ENCODE peak calls at places on chromosome 12, in five cellular contexts. K is mesenchymal stem cell, B is neuronal stem cell, V is H9, O is H1. P is an unnamed sample.

GRCh38 chr12:94807951-94808350 is 157.6 kb upstream of the TMCC3 start:
- DNase-seq in K (no peak), B (no peak), V (no peak), O (no peak), P (no peak)

GRCh38 chr12:92257261-92257660 is 111.6 kb upstream of the BTG1 start:
- DNase-seq in K (no peak), B (no peak), V (no peak), O (no peak), P (peak)

GRCh38 chr12:124273630-124274029 is 21.3 kb upstream of the RFLNA start:
- DNase-seq in K (peak), B (no peak), V (peak), O (peak), P (peak)

GRCh38 chr12:106369624-106370346 is 12.2 kb downstream of the POLR3B start:
- DNase-seq in K (peak), B (no peak), V (no peak), O (no peak), P (peak)

GRCh38 chr12:106386836-106387555 is 29.4 kb downstream of the POLR3B start:
- DNase-seq in K (peak), B (no peak), V (no peak), O (no peak), P (peak)

GRCh38 chr12:29148065-29148957 is 767 bp upstream of the FAR2 start:
- DNase-seq in K (peak), B (no peak), V (no peak), O (no peak), P (peak)

GRCh38 chr12:93753285-93753684 is 76.1 kb downstream of the CRADD start:
- DNase-seq in K (no peak), B (no peak), V (no peak), O (no peak), P (no peak)

GRCh38 chr12:70190252-70191010 is 52.8 kb upstream of the CNOT2 start:
- DNase-seq in K (no peak), B (no peak), V (no peak), O (no peak), P (peak)

GRCh38 chr12:125540580-125541204 is 475.5 kb downstream of the AACS start:
- DNase-seq in K (no peak), B (no peak), V (no peak), O (no peak), P (peak)

GRCh38 chr12:70178038-70178437 is 65.2 kb upstream of the CNOT2 start:
- DNase-seq in K (peak), B (no peak), V (no peak), O (no peak), P (no peak)

GRCh38 chr12:48810817-48811453 is 7.4 kb upstream of the CACNB3 start:
- DNase-seq in K (peak), B (no peak), V (no peak), O (no peak), P (no peak)

GRCh38 chr12:65911321-65911720 is 87.0 kb downstream of the HMGA2 start:
- DNase-seq in K (no peak), B (no peak), V (no peak), O (no peak), P (no peak)

GRCh38 chr12:49017764-49018281 is 753 bp downstream of the PRKAG1 start:
- DNase-seq in K (peak), B (peak), V (no peak), O (no peak), P (peak)

GRCh38 chr12:32568241-32568640 is 110.9 kb upstream of the DNM1L start:
- DNase-seq in K (peak), B (no peak), V (no peak), O (no peak), P (peak)

GRCh38 chr12:89695100-89695499 is 13.5 kb downstream of the ATP2B1 start:
- DNase-seq in K (peak), B (no peak), V (no peak), O (no peak), P (no peak)

GRCh38 chr12:24996102-24996797 is 47.3 kb upstream of the BCAT1 start:
- DNase-seq in K (no peak), B (no peak), V (no peak), O (no peak), P (no peak)

GRCh38 chr12:24996820-24997219 is 47.9 kb upstream of the BCAT1 start:
- DNase-seq in K (no peak), B (no peak), V (no peak), O (no peak), P (no peak)

GRCh38 chr12:24991209-24992049 is 42.5 kb upstream of the BCAT1 start:
- DNase-seq in K (peak), B (peak), V (no peak), O (no peak), P (peak)

GRCh38 chr12:24997496-24997895 is 48.6 kb upstream of the BCAT1 start:
- DNase-seq in K (no peak), B (no peak), V (no peak), O (no peak), P (no peak)

GRCh38 chr12:24993756-24994155 is 44.9 kb upstream of the BCAT1 start:
- DNase-seq in K (no peak), B (no peak), V (peak), O (no peak), P (no peak)
- H2AFZ ChIP-seq in K (no peak), B (peak), V (no peak), O (peak), P (no peak)

GRCh38 chr12:6327159-6327558 is 14.7 kb downstream of the TNFRSF1A start:
- DNase-seq in K (no peak), B (no peak), V (no peak), O (no peak), P (no peak)
- H2BK12ac ChIP-seq in K (no peak), B (no peak), V (no peak), O (peak), P (no peak)

DNA sequence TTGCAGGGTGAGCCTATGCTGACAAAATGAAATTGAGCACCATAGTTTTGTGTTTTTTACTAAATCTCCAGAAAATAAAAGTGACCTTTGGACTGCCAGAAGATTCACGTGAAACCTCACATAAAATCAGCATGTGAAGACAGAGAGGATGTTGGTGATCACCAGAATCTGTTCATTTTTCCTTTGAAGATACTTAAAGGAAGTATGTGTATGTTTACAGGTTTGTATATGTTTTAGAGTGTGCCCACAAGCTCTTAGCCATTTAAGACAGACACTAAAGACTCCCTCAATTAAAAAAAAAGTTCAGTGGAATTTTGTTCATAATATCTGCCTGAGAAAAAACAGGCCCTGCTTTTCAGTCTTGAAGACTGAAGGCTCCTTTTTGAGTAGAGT is 25.9 kb downstream of the DDX47 start:
- DNase-seq in K (peak), B (no peak), V (no peak), O (no peak), P (no peak)
- H2BK120ac ChIP-seq in K (no peak), B (no peak), V (no peak), O (no peak), P (no peak)

GRCh38 chr12:101891462-101891971 is 14.1 kb downstream of the DRAM1 start:
- DNase-seq in K (peak), B (no peak), V (no peak), O (no peak), P (no peak)
- H2AFZ ChIP-seq in K (no peak), B (no peak), V (no peak), O (no peak), P (no peak)

GRCh38 chr12:19212245-19212644 is 82.7 kb downstream of the PLEKHA5 start:
- DNase-seq in K (no peak), B (no peak), V (no peak), O (no peak), P (no peak)
- H2BK12ac ChIP-seq in K (no peak), B (no peak), V (no peak), O (no peak), P (no peak)

GRCh38 chr12:114314403-114314802 is 91.5 kb downstream of the TBX5 start:
- DNase-seq in K (no peak), B (no peak), V (no peak), O (no peak), P (no peak)

GRCh38 chr12:114314974-114315720 is 90.8 kb downstream of the TBX5 start:
- DNase-seq in K (no peak), B (no peak), V (no peak), O (no peak), P (no peak)

GRCh38 chr12:114319422-114319821 is 86.5 kb downstream of the TBX5 start:
- DNase-seq in K (no peak), B (no peak), V (no peak), O (no peak), P (no peak)

GRCh38 chr12:114313910-114314309 is 92.0 kb downstream of the TBX5 start:
- DNase-seq in K (no peak), B (no peak), V (no peak), O (no peak), P (no peak)

GRCh38 chr12:114316076-114316475 is 89.9 kb downstream of the TBX5 start:
- DNase-seq in K (no peak), B (no peak), V (no peak), O (peak), P (no peak)
- H2BK120ac ChIP-seq in K (no peak), B (no peak), V (no peak), O (no peak), P (no peak)

GRCh38 chr12:99195474-99195873 is 452.1 kb upstream of the GARIN6 start:
- DNase-seq in K (no peak), B (peak), V (no peak), O (peak), P (no peak)

GRCh38 chr12:99201906-99202645 is 445.5 kb upstream of the GARIN6 start:
- DNase-seq in K (no peak), B (no peak), V (no peak), O (no peak), P (no peak)

GRCh38 chr12:99200711-99201384 is 446.7 kb upstream of the GARIN6 start:
- DNase-seq in K (no peak), B (no peak), V (no peak), O (no peak), P (no peak)
- H2AFZ ChIP-seq in K (no peak), B (no peak), V (no peak), O (no peak), P (no peak)

GRCh38 chr12:113697104-113697503 is 225.4 kb upstream of the LHX5 start:
- DNase-seq in K (no peak), B (no peak), V (no peak), O (no peak), P (no peak)

GRCh38 chr12:113697646-113698504 is 226.2 kb upstream of the LHX5 start:
- DNase-seq in K (no peak), B (no peak), V (peak), O (peak), P (no peak)

GRCh38 chr12:113698505-113698858 is 226.8 kb upstream of the LHX5 start:
- DNase-seq in K (no peak), B (no peak), V (no peak), O (no peak), P (no peak)

GRCh38 chr12:113700943-113701342 is 229.3 kb upstream of the LHX5 start:
- DNase-seq in K (no peak), B (no peak), V (peak), O (peak), P (peak)

GRCh38 chr12:113702796-113703195 is 231.1 kb upstream of the LHX5 start:
- DNase-seq in K (no peak), B (no peak), V (no peak), O (no peak), P (peak)
- H2BK12ac ChIP-seq in K (no peak), B (no peak), V (no peak), O (peak), P (no peak)

P was measured in trophoblast cell.